ENCODE peak calls at places on chromosomes 7 and 10, in five cellular contexts. One of them, this sample, is unnamed.

GRCh38 chr10:98457762-98458161 is 11.0 kb upstream of the HPS1 start:
- DNase-seq in lower leg skin: no peak
- DNase-seq in fibroblast of mammary gland: no peak
- DNase-seq in dorsolateral prefrontal cortex: no peak
- DNase-seq in neural progenitor cell: no peak
- DNase-seq in this sample: no peak

GRCh38 chr10:30320248-30320647 is 28.8 kb downstream of the MTPAP start:
- DNase-seq in lower leg skin: no peak
- DNase-seq in fibroblast of mammary gland: no peak
- DNase-seq in dorsolateral prefrontal cortex: no peak
- DNase-seq in neural progenitor cell: no peak
- DNase-seq in this sample: no peak

GRCh38 chr7:44261239-44261638 is 60.5 kb downstream of the YKT6 start:
- DNase-seq in lower leg skin: no peak
- DNase-seq in fibroblast of mammary gland: no peak
- DNase-seq in dorsolateral prefrontal cortex: no peak
- DNase-seq in neural progenitor cell: no peak
- DNase-seq in this sample: no peak

GRCh38 chr7:87013841-87014191 is 45.6 kb downstream of the ELAPOR2 start:
- DNase-seq in lower leg skin: no peak
- DNase-seq in fibroblast of mammary gland: no peak
- DNase-seq in dorsolateral prefrontal cortex: no peak
- DNase-seq in neural progenitor cell: no peak
- DNase-seq in this sample: no peak

GRCh38 chr7:24727165-24728120 is 29.8 kb downstream of the GSDME start:
- DNase-seq in lower leg skin: peak; percentile 51
- DNase-seq in fibroblast of mammary gland: peak; percentile 35
- DNase-seq in dorsolateral prefrontal cortex: no peak
- DNase-seq in neural progenitor cell: no peak
- DNase-seq in this sample: no peak

GRCh38 chr10:74055383-74056065 is 57.6 kb downstream of the VCL start:
- DNase-seq in lower leg skin: no peak
- DNase-seq in fibroblast of mammary gland: no peak
- DNase-seq in dorsolateral prefrontal cortex: no peak
- DNase-seq in neural progenitor cell: no peak
- DNase-seq in this sample: no peak

GRCh38 chr7:36297364-36298009 is 92.2 kb upstream of the ANLN start:
- DNase-seq in lower leg skin: no peak
- DNase-seq in fibroblast of mammary gland: no peak
- DNase-seq in dorsolateral prefrontal cortex: no peak
- DNase-seq in neural progenitor cell: no peak
- DNase-seq in this sample: no peak

GRCh38 chr7:51601461-51601860 is 284.9 kb upstream of the COBL start:
- DNase-seq in lower leg skin: no peak
- DNase-seq in fibroblast of mammary gland: no peak
- DNase-seq in dorsolateral prefrontal cortex: no peak
- DNase-seq in neural progenitor cell: no peak
- DNase-seq in this sample: no peak

GRCh38 chr7:93720106-93720505 is 145.6 kb upstream of the CALCR start:
- DNase-seq in lower leg skin: no peak
- DNase-seq in fibroblast of mammary gland: no peak
- DNase-seq in dorsolateral prefrontal cortex: no peak
- DNase-seq in neural progenitor cell: no peak
- DNase-seq in this sample: no peak

GRCh38 chr7:156607332-156608175 is 33.0 kb upstream of the RNF32 start:
- DNase-seq in lower leg skin: no peak
- DNase-seq in fibroblast of mammary gland: no peak
- DNase-seq in dorsolateral prefrontal cortex: no peak
- DNase-seq in neural progenitor cell: no peak
- DNase-seq in this sample: peak; percentile 2

GRCh38 chr10:61708841-61709240 is 46.1 kb downstream of the CABCOCO1 start:
- DNase-seq in lower leg skin: no peak
- DNase-seq in fibroblast of mammary gland: peak; percentile 10
- DNase-seq in dorsolateral prefrontal cortex: no peak
- DNase-seq in neural progenitor cell: no peak
- DNase-seq in this sample: peak; percentile 7

GRCh38 chr10:97801449-97801848 is 29.6 kb upstream of the SFRP5 start:
- DNase-seq in lower leg skin: no peak
- DNase-seq in fibroblast of mammary gland: no peak
- DNase-seq in dorsolateral prefrontal cortex: no peak
- DNase-seq in neural progenitor cell: no peak
- DNase-seq in this sample: no peak

GRCh38 chr7:150820578-150821198 is 20.1 kb downstream of the TMEM176A start:
- DNase-seq in lower leg skin: no peak
- DNase-seq in fibroblast of mammary gland: no peak
- DNase-seq in dorsolateral prefrontal cortex: no peak
- DNase-seq in neural progenitor cell: no peak
- DNase-seq in this sample: no peak

GRCh38 chr10:86583983-86584382 is 62.4 kb upstream of the WAPL start:
- DNase-seq in lower leg skin: no peak
- DNase-seq in fibroblast of mammary gland: no peak
- DNase-seq in dorsolateral prefrontal cortex: no peak
- DNase-seq in neural progenitor cell: peak; percentile 23
- DNase-seq in this sample: no peak
- TF ChIP-seq CTCF in lower leg skin: no peak
- TF ChIP-seq CTCF in fibroblast of mammary gland: peak; percentile 1
- TF ChIP-seq CTCF in dorsolateral prefrontal cortex: no peak
- TF ChIP-seq CTCF in neural progenitor cell: peak; percentile 13
- TF ChIP-seq CTCF in this sample: no peak

GRCh38 chr10:123993534-123994416 is 99.6 kb downstream of the CHST15 start:
- DNase-seq in lower leg skin: no peak
- DNase-seq in fibroblast of mammary gland: no peak
- DNase-seq in dorsolateral prefrontal cortex: no peak
- DNase-seq in neural progenitor cell: no peak
- DNase-seq in this sample: no peak

GRCh38 chr10:123995461-123996131 is 97.8 kb downstream of the CHST15 start:
- DNase-seq in lower leg skin: no peak
- DNase-seq in fibroblast of mammary gland: peak; percentile 87
- DNase-seq in dorsolateral prefrontal cortex: no peak
- DNase-seq in neural progenitor cell: peak; percentile 75
- DNase-seq in this sample: peak; percentile 92

GRCh38 chr10:123995082-123995460 is 98.3 kb downstream of the CHST15 start:
- DNase-seq in lower leg skin: no peak
- DNase-seq in fibroblast of mammary gland: peak; percentile 60
- DNase-seq in dorsolateral prefrontal cortex: no peak
- DNase-seq in neural progenitor cell: no peak
- DNase-seq in this sample: no peak

GRCh38 chr10:123996302-123996701 is 97.1 kb downstream of the CHST15 start:
- DNase-seq in lower leg skin: no peak
- DNase-seq in fibroblast of mammary gland: no peak
- DNase-seq in dorsolateral prefrontal cortex: no peak
- DNase-seq in neural progenitor cell: no peak
- DNase-seq in this sample: no peak

GRCh38 chr10:123994417-123995081 is 98.8 kb downstream of the CHST15 start:
- DNase-seq in lower leg skin: peak; percentile 70
- DNase-seq in fibroblast of mammary gland: peak; percentile 85
- DNase-seq in dorsolateral prefrontal cortex: peak; percentile 81
- DNase-seq in neural progenitor cell: peak; percentile 93
- DNase-seq in this sample: peak; percentile 86
- H3K4me3 ChIP-seq in lower leg skin: no peak overlapping the region
- H3K4me3 ChIP-seq in fibroblast of mammary gland: peak overlapping the region; percentile 38
- H3K4me3 ChIP-seq in dorsolateral prefrontal cortex: peak overlapping the region; percentile 2
- H3K4me3 ChIP-seq in neural progenitor cell: peak overlapping the region; percentile 46
- H3K4me3 ChIP-seq in this sample: peak overlapping the region; percentile 30

GRCh38 chr7:46131916-46132795 is 211.1 kb upstream of the IGFBP3 start:
- DNase-seq in lower leg skin: no peak
- DNase-seq in fibroblast of mammary gland: no peak
- DNase-seq in dorsolateral prefrontal cortex: no peak
- DNase-seq in neural progenitor cell: peak; percentile 71
- DNase-seq in this sample: peak; percentile 15
- TF ChIP-seq CTCF in lower leg skin: no peak
- TF ChIP-seq CTCF in fibroblast of mammary gland: peak; percentile 9
- TF ChIP-seq CTCF in dorsolateral prefrontal cortex: no peak
- TF ChIP-seq CTCF in neural progenitor cell: peak; percentile 42
- TF ChIP-seq CTCF in this sample: peak; percentile 40

GRCh38 chr10:70132098-70133029 is at the start of gene AIFM2:
- DNase-seq in lower leg skin: peak; percentile 72
- DNase-seq in fibroblast of mammary gland: peak; percentile 63
- DNase-seq in dorsolateral prefrontal cortex: no peak
- DNase-seq in neural progenitor cell: peak; percentile 85
- DNase-seq in this sample: peak; percentile 93

GRCh38 chr10:70135046-70135445 is 2.4 kb upstream of the AIFM2 start:
- DNase-seq in lower leg skin: no peak
- DNase-seq in fibroblast of mammary gland: no peak
- DNase-seq in dorsolateral prefrontal cortex: no peak
- DNase-seq in neural progenitor cell: no peak
- DNase-seq in this sample: no peak

GRCh38 chr10:70126700-70127395 is 5.8 kb downstream of the AIFM2 start:
- DNase-seq in lower leg skin: no peak
- DNase-seq in fibroblast of mammary gland: no peak
- DNase-seq in dorsolateral prefrontal cortex: no peak
- DNase-seq in neural progenitor cell: no peak
- DNase-seq in this sample: no peak

GRCh38 chr10:70131560-70131937 is 1.1 kb downstream of the AIFM2 start:
- DNase-seq in lower leg skin: no peak
- DNase-seq in fibroblast of mammary gland: no peak
- DNase-seq in dorsolateral prefrontal cortex: no peak
- DNase-seq in neural progenitor cell: no peak
- DNase-seq in this sample: no peak

GRCh38 chr10:70130878-70131559 is 1.6 kb downstream of the AIFM2 start:
- DNase-seq in lower leg skin: no peak
- DNase-seq in fibroblast of mammary gland: peak; percentile 90
- DNase-seq in dorsolateral prefrontal cortex: no peak
- DNase-seq in neural progenitor cell: no peak
- DNase-seq in this sample: peak; percentile 84
- H3K4me3 ChIP-seq in lower leg skin: no peak overlapping the region
- H3K4me3 ChIP-seq in fibroblast of mammary gland: peak overlapping the region; percentile 71
- H3K4me3 ChIP-seq in dorsolateral prefrontal cortex: no peak overlapping the region
- H3K4me3 ChIP-seq in neural progenitor cell: no peak overlapping the region
- H3K4me3 ChIP-seq in this sample: peak overlapping the region; percentile 62